ENCODE peak calls at places on chromosomes 5 and 9, in four cellular contexts. O, Q, B and R are unnamed samples.

GRCh38 chr5:1503301-1504243 is 20.2 kb downstream of the LPCAT1 start:
- DNase-seq in Q (no peak), B (no peak), O (peak), R (no peak)

GRCh38 chr9:92486371-92486770 is 4.1 kb upstream of the ASPN start:
- DNase-seq in B (no peak), O (peak), Q (no peak), R (no peak)

GRCh38 chr9:92986175-92987110 is 39.1 kb downstream of the FGD3 start:
- DNase-seq in B (no peak), O (peak), Q (no peak), R (no peak)

GRCh38 chr9:35340046-35340445 is 149.9 kb upstream of the RUSC2 start:
- DNase-seq in O (no peak), Q (no peak), B (no peak), R (no peak)

GRCh38 chr9:129987047-129987446 is 55.9 kb downstream of the FNBP1 start:
- DNase-seq in B (no peak), Q (no peak), O (no peak), R (no peak)

GRCh38 chr5:90783460-90784333 is 225.1 kb downstream of the ADGRV1 start:
- DNase-seq in O (peak), Q (peak), B (peak), R (peak)

GRCh38 chr5:6158974-6159863 is 219.1 kb downstream of the MED10 start:
- DNase-seq in B (peak), O (no peak), Q (no peak), R (no peak)

GRCh38 chr9:126235844-126236243 is 90.8 kb upstream of the MVB12B start:
- DNase-seq in B (no peak), Q (no peak), O (no peak), R (no peak)

GRCh38 chr5:96752341-96753016 is 55.3 kb downstream of the ERAP1 start:
- DNase-seq in B (peak), O (peak), Q (peak), R (no peak)

GRCh38 chr9:27358007-27358406 is 61.1 kb upstream of the EQTN start:
- DNase-seq in B (no peak), Q (no peak), O (no peak), R (no peak)

GRCh38 chr9:114154597-114155102 is 687 bp upstream of the COL27A1 start:
- DNase-seq in Q (no peak), O (no peak), B (no peak), R (no peak)

GRCh38 chr5:178351950-178352349 is 119.3 kb upstream of the PHYKPL start:
- DNase-seq in Q (no peak), O (no peak), B (no peak), R (no peak)

GRCh38 chr5:144522698-144523097 is 352.0 kb downstream of the KCTD16 start:
- DNase-seq in B (no peak), Q (no peak), O (no peak), R (no peak)

GRCh38 chr9:69455311-69455710 is 130.3 kb downstream of the ENTREP1 start:
- DNase-seq in Q (no peak), B (no peak), O (no peak), R (no peak)

GRCh38 chr9:35774907-35775635 is 16.3 kb upstream of the NPR2 start:
- DNase-seq in B (no peak), Q (no peak), O (peak), R (no peak)

GRCh38 chr5:151742870-151743294 is 15.5 kb downstream of the ATOX1 start:
- DNase-seq in Q (peak), O (peak), B (peak), R (peak)

DNA sequence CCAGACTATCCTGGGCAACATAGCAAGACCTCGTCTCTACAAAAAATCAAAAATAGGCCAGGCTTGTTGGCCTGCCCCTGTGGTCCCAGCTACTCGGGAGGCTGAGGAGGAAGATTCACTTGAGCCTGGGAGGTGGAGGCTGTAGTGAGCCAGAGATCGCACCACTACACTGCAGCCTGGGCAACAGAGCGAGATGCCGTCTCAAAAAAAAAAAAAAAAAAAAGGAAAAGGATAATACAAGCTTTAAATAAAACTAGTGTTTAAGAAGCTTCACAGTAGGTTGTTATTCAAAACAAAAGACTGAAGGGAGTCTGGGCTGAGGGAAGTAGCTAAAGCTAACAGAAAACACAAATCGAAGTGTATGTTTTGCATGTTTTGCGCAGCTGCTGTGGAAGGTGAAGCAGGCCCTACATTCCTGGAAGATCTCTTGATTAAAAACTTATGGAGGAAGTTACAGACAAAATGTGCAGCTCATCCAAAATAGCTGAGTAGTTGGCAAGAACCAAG is 576 bp upstream of the C9orf40 start:
- DNase-seq in B (no peak), O (no peak), Q (no peak), R (peak)
- H3K27ac ChIP-seq in B (no peak), O (peak), Q (no peak), R (peak)

DNA sequence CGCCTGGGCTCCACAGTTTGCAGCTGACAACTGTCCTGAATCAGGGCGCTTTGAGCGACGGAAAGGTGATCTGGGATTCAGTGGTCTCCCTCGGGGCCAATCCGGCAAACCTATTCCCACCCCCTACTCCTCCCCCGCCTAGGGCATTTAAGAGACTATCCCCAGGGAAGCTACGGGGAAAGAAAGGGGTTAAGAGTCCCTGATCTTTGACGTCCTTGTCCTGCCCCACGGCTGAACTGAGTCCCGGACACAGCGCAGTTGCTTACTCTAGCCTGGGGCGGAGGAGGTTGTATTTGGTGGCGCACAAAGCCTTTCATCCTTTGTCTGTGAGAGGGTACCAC is 3.4 kb downstream of the RORB start:
- DNase-seq in O (no peak), B (no peak), Q (peak), R (no peak)
- TF ChIP-seq CTCF in O (no peak), B (no peak), Q (no peak), R (no peak)

DNA sequence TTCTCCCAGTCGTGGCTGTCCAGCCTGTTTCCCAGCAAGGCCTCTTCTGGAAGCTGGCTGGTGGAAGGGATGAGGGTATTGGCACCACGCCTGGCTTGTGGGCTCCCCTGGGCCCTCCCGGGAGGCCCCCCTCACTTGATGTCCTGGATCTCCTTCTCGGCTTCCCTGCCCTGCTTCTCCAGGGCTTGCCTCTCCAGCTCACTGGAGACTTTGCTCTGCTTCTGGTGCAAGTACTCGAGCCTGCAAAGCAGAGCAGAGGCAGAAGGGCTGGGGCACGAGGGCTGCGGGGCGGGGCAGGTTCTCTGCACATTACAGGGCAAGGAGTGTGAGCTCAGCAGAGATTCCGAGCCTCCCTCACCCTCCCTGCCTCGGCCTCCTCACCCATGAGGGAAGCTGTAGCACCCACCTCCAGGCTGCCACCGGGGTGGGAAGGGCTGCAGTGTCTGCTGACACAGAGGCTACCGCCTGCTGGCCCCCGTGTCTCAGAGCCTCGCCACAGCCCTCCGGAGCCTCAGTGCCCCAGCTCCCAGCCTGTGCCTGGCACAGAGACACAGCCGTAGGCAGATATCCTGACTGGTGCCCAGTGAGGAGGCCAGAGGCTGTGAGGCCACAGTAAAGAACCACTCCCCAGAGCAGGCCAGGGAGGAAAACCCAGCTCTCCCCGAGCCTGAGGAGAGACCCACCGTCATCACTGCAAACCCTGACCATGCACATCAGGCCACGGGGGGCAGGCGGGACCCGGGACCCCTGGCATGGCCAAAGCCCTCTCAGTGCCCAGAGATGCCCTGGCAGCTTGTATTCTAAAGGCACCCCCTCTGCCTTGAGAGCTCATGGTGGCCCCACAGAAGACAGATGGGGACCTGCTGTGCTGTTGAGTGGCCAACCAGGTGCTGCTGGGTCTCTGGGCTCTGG is 7.2 kb downstream of the SNAPC4 start:
- DNase-seq in O (no peak), Q (no peak), B (no peak), R (no peak)
- H3K27ac ChIP-seq in O (no peak), Q (no peak), B (no peak), R (no peak)

DNA sequence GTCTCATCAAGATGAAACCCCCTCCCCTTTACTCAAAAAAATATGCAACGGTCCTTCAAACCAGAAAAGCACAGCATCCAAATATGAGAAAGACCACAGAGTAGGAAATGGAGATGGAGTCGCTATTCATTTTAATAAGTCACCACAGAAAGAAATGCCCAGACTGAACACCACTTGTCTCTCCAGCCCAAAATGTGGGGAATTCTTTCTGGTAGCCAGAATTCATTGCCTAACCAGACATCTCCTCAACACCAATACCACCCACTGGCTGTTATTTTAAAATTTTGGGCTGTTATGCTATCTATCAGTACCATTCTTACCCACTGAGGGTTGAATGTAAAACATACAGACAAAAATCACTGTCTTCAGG is 100.1 kb downstream of the SUSD1 start:
- DNase-seq in Q (no peak), O (no peak), B (no peak), R (no peak)
- TF ChIP-seq CTCF in Q (no peak), O (no peak), B (no peak), R (no peak)

GRCh38 chr9:107430071-107430470 is 59.5 kb downstream of the KLF4 start:
- DNase-seq in B (no peak), O (no peak), Q (no peak), R (no peak)
- H3K27ac ChIP-seq in B (no peak), O (no peak), Q (no peak), R (no peak)

GRCh38 chr9:74643303-74643933 is 146.3 kb downstream of the RORB start:
- DNase-seq in Q (no peak), B (no peak), O (no peak), R (no peak)

GRCh38 chr9:74642376-74642775 is 145.2 kb downstream of the RORB start:
- DNase-seq in B (no peak), Q (no peak), O (no peak), R (no peak)

GRCh38 chr9:74644015-74644414 is 146.9 kb downstream of the RORB start:
- DNase-seq in Q (no peak), O (no peak), B (no peak), R (no peak)

GRCh38 chr9:74645007-74645639 is 148.0 kb downstream of the RORB start:
- DNase-seq in O (peak), Q (peak), B (peak), R (no peak)
- TF ChIP-seq CTCF in O (peak), Q (peak), B (peak), R (no peak)